ENCODE peak calls at places on chromosomes 11 and 22, in seven cellular contexts. B is activated CD8-positive, alpha-beta memory T cell treated with anti-CD3 and anti-CD28 coated beads for 1 hour; Q is anterior cingulate cortex; O is effector memory CD8-positive, alpha-beta T cell; J is HT1080; E is GOT3; W is LoVo. V is an unnamed sample.

GRCh38 chr11:120431633-120432032 is 79.9 kb upstream of the GRIK4 start:
- DNase-seq in B (no peak), Q (no peak), O (no peak), J (peak; percentile 67), E (no peak), W (peak; percentile 32), V (no peak)

GRCh38 chr11:14424096-14424495 is 65.1 kb upstream of the RRAS2 start:
- DNase-seq in B (no peak), Q (no peak), O (no peak), J (peak; percentile 70), E (no peak), W (no peak), V (no peak)

GRCh38 chr11:85028329-85029101 is 598.6 kb downstream of the DLG2 start:
- DNase-seq in B (no peak), Q (no peak), O (no peak), J (no peak), E (no peak), W (no peak), V (peak; percentile 16)

GRCh38 chr22:29979645-29980303 is 96.8 kb downstream of the MTMR3 start:
- DNase-seq in B (no peak), Q (no peak), O (no peak), J (no peak), E (no peak), W (no peak), V (no peak)

GRCh38 chr11:133964946-133965632 is 8.3 kb upstream of the IGSF9B start:
- DNase-seq in B (no peak), Q (no peak), O (no peak), J (peak; percentile 72), E (no peak), W (peak; percentile 49), V (no peak)

GRCh38 chr11:47716692-47717091 is 1.5 kb upstream of the AGBL2 start:
- DNase-seq in B (no peak), Q (no peak), O (no peak), J (no peak), E (no peak), W (no peak), V (no peak)

GRCh38 chr11:35404397-35404775 is 15.0 kb downstream of the SLC1A2 start:
- DNase-seq in B (no peak), Q (no peak), O (no peak), J (peak; percentile 60), E (no peak), W (no peak), V (no peak)

GRCh38 chr11:75768909-75769771 is 562 bp downstream of the DGAT2 start:
- DNase-seq in B (no peak), Q (no peak), O (no peak), J (no peak), E (no peak), W (no peak), V (no peak)

GRCh38 chr11:1515082-1516060 is 28.8 kb upstream of the MOB2 start:
- DNase-seq in B (peak; percentile 65), Q (peak; percentile 60), O (peak; percentile 79), J (peak; percentile 29), E (no peak), W (no peak), V (peak; percentile 82)

GRCh38 chr11:113314389-113315301 is at the start of gene TTC12:
- DNase-seq in B (peak; percentile 82), Q (peak; percentile 83), O (peak; percentile 90), J (peak; percentile 82), E (no peak), W (peak; percentile 92), V (peak; percentile 97)

GRCh38 chr11:14075118-14075601 is 112.6 kb downstream of the SPON1 start:
- DNase-seq in B (peak; percentile 22), Q (no peak), O (peak; percentile 45), J (peak; percentile 77), E (no peak), W (no peak), V (peak; percentile 48)

V was measured in activated naive CD8-positive, alpha-beta T cell treated with anti-CD3 and anti-CD28 coated beads, Interleukin-2, amount 10 ng/mL, durations not matched to agents 7 days and 5 days.